ENCODE peak calls at places on chromosomes 6 and 20, in seven cellular contexts. One of them, this sample, is unnamed.

GRCh38 chr6:32982084-32982701 is 13.8 kb downstream of the BRD2 start:
- DNase-seq in GM06990: no peak
- DNase-seq in endothelial cell: no peak
- DNase-seq in astrocyte: no peak
- DNase-seq in foreskin fibroblast: peak; percentile 34
- DNase-seq in mucosa of descending colon: no peak
- DNase-seq in brain microvascular endothelial cell: no peak
- DNase-seq in this sample: no peak

GRCh38 chr6:19608546-19608945 is 228.6 kb upstream of the ID4 start:
- DNase-seq in GM06990: no peak
- DNase-seq in endothelial cell: no peak
- DNase-seq in astrocyte: no peak
- DNase-seq in foreskin fibroblast: no peak
- DNase-seq in mucosa of descending colon: no peak
- DNase-seq in brain microvascular endothelial cell: no peak
- DNase-seq in this sample: no peak

GRCh38 chr6:83853968-83854501 is 875 bp downstream of the RIPPLY2 start:
- DNase-seq in GM06990: peak; percentile 15
- DNase-seq in endothelial cell: no peak
- DNase-seq in astrocyte: no peak
- DNase-seq in foreskin fibroblast: no peak
- DNase-seq in mucosa of descending colon: no peak
- DNase-seq in brain microvascular endothelial cell: no peak
- DNase-seq in this sample: no peak

GRCh38 chr6:170506446-170506845 is 46.7 kb downstream of the PSMB1 start:
- DNase-seq in GM06990: no peak
- DNase-seq in endothelial cell: no peak
- DNase-seq in astrocyte: no peak
- DNase-seq in foreskin fibroblast: no peak
- DNase-seq in mucosa of descending colon: no peak
- DNase-seq in brain microvascular endothelial cell: no peak
- DNase-seq in this sample: no peak

GRCh38 chr6:22717906-22718305 is 148.5 kb downstream of the HDGFL1 start:
- DNase-seq in GM06990: no peak
- DNase-seq in endothelial cell: no peak
- DNase-seq in astrocyte: no peak
- DNase-seq in foreskin fibroblast: no peak
- DNase-seq in mucosa of descending colon: peak; percentile 65
- DNase-seq in brain microvascular endothelial cell: no peak
- DNase-seq in this sample: no peak

GRCh38 chr20:48767269-48767960 is 60.4 kb downstream of the PREX1 start:
- DNase-seq in GM06990: no peak
- DNase-seq in endothelial cell: no peak
- DNase-seq in astrocyte: no peak
- DNase-seq in foreskin fibroblast: no peak
- DNase-seq in mucosa of descending colon: no peak
- DNase-seq in brain microvascular endothelial cell: no peak
- DNase-seq in this sample: no peak

GRCh38 chr20:61780066-61780465 is 285.6 kb downstream of the TAF4 start:
- DNase-seq in GM06990: no peak
- DNase-seq in endothelial cell: no peak
- DNase-seq in astrocyte: no peak
- DNase-seq in foreskin fibroblast: no peak
- DNase-seq in mucosa of descending colon: no peak
- DNase-seq in brain microvascular endothelial cell: no peak
- DNase-seq in this sample: no peak

GRCh38 chr6:81774542-81774941 is 22.1 kb upstream of the TENT5A start:
- DNase-seq in GM06990: no peak
- DNase-seq in endothelial cell: no peak
- DNase-seq in astrocyte: no peak
- DNase-seq in foreskin fibroblast: no peak
- DNase-seq in mucosa of descending colon: peak; percentile 25
- DNase-seq in brain microvascular endothelial cell: no peak
- DNase-seq in this sample: no peak

GRCh38 chr20:62694868-62695267 is 13.8 kb upstream of the NTSR1 start:
- DNase-seq in GM06990: no peak
- DNase-seq in endothelial cell: no peak
- DNase-seq in astrocyte: no peak
- DNase-seq in foreskin fibroblast: no peak
- DNase-seq in mucosa of descending colon: no peak
- DNase-seq in brain microvascular endothelial cell: no peak
- DNase-seq in this sample: no peak

GRCh38 chr6:387293-387694 is 4.3 kb upstream of the IRF4 start:
- DNase-seq in GM06990: no peak
- DNase-seq in endothelial cell: no peak
- DNase-seq in astrocyte: no peak
- DNase-seq in foreskin fibroblast: no peak
- DNase-seq in mucosa of descending colon: no peak
- DNase-seq in brain microvascular endothelial cell: no peak
- DNase-seq in this sample: peak; percentile 22

GRCh38 chr20:43448748-43449535 is 8.8 kb upstream of the SRSF6 start:
- DNase-seq in GM06990: no peak
- DNase-seq in endothelial cell: peak; percentile 47
- DNase-seq in astrocyte: no peak
- DNase-seq in foreskin fibroblast: peak; percentile 21
- DNase-seq in mucosa of descending colon: peak; percentile 59
- DNase-seq in brain microvascular endothelial cell: peak; percentile 41
- DNase-seq in this sample: no peak

GRCh38 chr6:26183237-26183580 is 96.0 kb downstream of the HFE start:
- DNase-seq in GM06990: no peak
- DNase-seq in endothelial cell: no peak
- DNase-seq in astrocyte: no peak
- DNase-seq in foreskin fibroblast: no peak
- DNase-seq in mucosa of descending colon: no peak
- DNase-seq in brain microvascular endothelial cell: no peak
- DNase-seq in this sample: no peak

GRCh38 chr6:22828179-22829062 is 259.1 kb downstream of the HDGFL1 start:
- DNase-seq in GM06990: no peak
- DNase-seq in endothelial cell: peak; percentile 56
- DNase-seq in astrocyte: peak; percentile 99
- DNase-seq in foreskin fibroblast: peak; percentile 89
- DNase-seq in mucosa of descending colon: peak; percentile 24
- DNase-seq in brain microvascular endothelial cell: peak; percentile 97
- DNase-seq in this sample: peak; percentile 86

GRCh38 chr20:47380481-47380880 is 24.0 kb upstream of the ZMYND8 start:
- DNase-seq in GM06990: no peak
- DNase-seq in endothelial cell: no peak
- DNase-seq in astrocyte: peak; percentile 48
- DNase-seq in foreskin fibroblast: no peak
- DNase-seq in mucosa of descending colon: no peak
- DNase-seq in brain microvascular endothelial cell: no peak
- DNase-seq in this sample: no peak

GRCh38 chr6:149166747-149167146 is 150.8 kb upstream of the TAB2 start:
- DNase-seq in GM06990: no peak
- DNase-seq in endothelial cell: no peak
- DNase-seq in astrocyte: no peak
- DNase-seq in foreskin fibroblast: no peak
- DNase-seq in mucosa of descending colon: no peak
- DNase-seq in brain microvascular endothelial cell: no peak
- DNase-seq in this sample: no peak

GRCh38 chr6:35181933-35182612 is 31.7 kb upstream of the SCUBE3 start:
- DNase-seq in GM06990: peak; percentile 20
- DNase-seq in endothelial cell: no peak
- DNase-seq in astrocyte: peak; percentile 66
- DNase-seq in foreskin fibroblast: peak; percentile 86
- DNase-seq in mucosa of descending colon: peak; percentile 48
- DNase-seq in brain microvascular endothelial cell: peak; percentile 84
- DNase-seq in this sample: peak; percentile 77

GRCh38 chr6:167050903-167051302 is 51.7 kb downstream of the CEP43 start:
- DNase-seq in GM06990: no peak
- DNase-seq in endothelial cell: no peak
- DNase-seq in astrocyte: no peak
- DNase-seq in foreskin fibroblast: no peak
- DNase-seq in mucosa of descending colon: no peak
- DNase-seq in brain microvascular endothelial cell: no peak
- DNase-seq in this sample: no peak

GRCh38 chr20:47922280-47922675 is 137.0 kb upstream of the SULF2 start:
- DNase-seq in GM06990: no peak
- DNase-seq in endothelial cell: no peak
- DNase-seq in astrocyte: peak; percentile 66
- DNase-seq in foreskin fibroblast: no peak
- DNase-seq in mucosa of descending colon: no peak
- DNase-seq in brain microvascular endothelial cell: peak; percentile 24
- DNase-seq in this sample: no peak

GRCh38 chr6:158060447-158061360 is 79.0 kb downstream of the SYNJ2 start:
- DNase-seq in GM06990: no peak
- DNase-seq in endothelial cell: peak; percentile 53
- DNase-seq in astrocyte: peak; percentile 96
- DNase-seq in foreskin fibroblast: peak; percentile 95
- DNase-seq in mucosa of descending colon: peak; percentile 83
- DNase-seq in brain microvascular endothelial cell: peak; percentile 89
- DNase-seq in this sample: peak; percentile 98

GRCh38 chr6:168817558-168818159 is 376.7 kb downstream of the SMOC2 start:
- DNase-seq in GM06990: no peak
- DNase-seq in endothelial cell: no peak
- DNase-seq in astrocyte: no peak
- DNase-seq in foreskin fibroblast: no peak
- DNase-seq in mucosa of descending colon: no peak
- DNase-seq in brain microvascular endothelial cell: no peak
- DNase-seq in this sample: no peak

GRCh38 chr6:168819546-168819945 is 378.6 kb downstream of the SMOC2 start:
- DNase-seq in GM06990: no peak
- DNase-seq in endothelial cell: no peak
- DNase-seq in astrocyte: no peak
- DNase-seq in foreskin fibroblast: no peak
- DNase-seq in mucosa of descending colon: no peak
- DNase-seq in brain microvascular endothelial cell: no peak
- DNase-seq in this sample: no peak

DNA sequence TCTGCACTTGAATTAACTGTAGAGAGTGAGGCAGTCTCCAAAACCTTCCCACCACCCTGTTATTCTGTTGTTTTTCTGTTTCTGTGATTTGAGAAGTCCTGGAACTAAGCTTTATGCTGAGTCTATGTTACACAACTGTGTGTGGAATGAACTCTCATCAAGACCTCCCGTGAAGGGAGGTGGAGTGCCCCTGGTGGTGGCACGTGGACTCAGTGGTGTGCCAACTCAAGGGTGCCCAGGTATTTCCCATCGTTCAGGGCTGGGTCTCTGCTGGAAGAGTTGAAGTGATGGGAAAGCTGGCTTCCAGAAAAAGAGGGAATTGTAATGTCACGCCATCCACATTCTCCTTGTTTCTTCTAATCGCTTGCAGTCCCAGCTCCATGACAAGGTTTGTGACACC is 374.2 kb downstream of the SMOC2 start:
- DNase-seq in GM06990: no peak
- DNase-seq in endothelial cell: no peak
- DNase-seq in astrocyte: no peak
- DNase-seq in foreskin fibroblast: no peak
- DNase-seq in mucosa of descending colon: no peak
- DNase-seq in brain microvascular endothelial cell: no peak
- DNase-seq in this sample: no peak
- TF ChIP-seq CTCF in GM06990: no peak
- TF ChIP-seq CTCF in endothelial cell: peak; percentile 38
- TF ChIP-seq CTCF in astrocyte: no peak
- TF ChIP-seq CTCF in foreskin fibroblast: no peak
- TF ChIP-seq CTCF in mucosa of descending colon: no peak
- TF ChIP-seq CTCF in brain microvascular endothelial cell: no peak
- TF ChIP-seq CTCF in this sample: no peak

GRCh38 chr20:23317081-23317480 is 33.5 kb upstream of the NXT1 start:
- DNase-seq in GM06990: no peak
- DNase-seq in endothelial cell: no peak
- DNase-seq in astrocyte: no peak
- DNase-seq in foreskin fibroblast: no peak
- DNase-seq in mucosa of descending colon: no peak
- DNase-seq in brain microvascular endothelial cell: no peak
- DNase-seq in this sample: no peak

GRCh38 chr20:23316626-23317025 is 34.0 kb upstream of the NXT1 start:
- DNase-seq in GM06990: no peak
- DNase-seq in endothelial cell: no peak
- DNase-seq in astrocyte: no peak
- DNase-seq in foreskin fibroblast: no peak
- DNase-seq in mucosa of descending colon: no peak
- DNase-seq in brain microvascular endothelial cell: no peak
- DNase-seq in this sample: no peak

GRCh38 chr20:23325107-23325506 is 25.5 kb upstream of the NXT1 start:
- DNase-seq in GM06990: no peak
- DNase-seq in endothelial cell: no peak
- DNase-seq in astrocyte: no peak
- DNase-seq in foreskin fibroblast: no peak
- DNase-seq in mucosa of descending colon: no peak
- DNase-seq in brain microvascular endothelial cell: no peak
- DNase-seq in this sample: no peak

GRCh38 chr20:23318347-23318746 is 32.2 kb upstream of the NXT1 start:
- DNase-seq in GM06990: no peak
- DNase-seq in endothelial cell: no peak
- DNase-seq in astrocyte: no peak
- DNase-seq in foreskin fibroblast: no peak
- DNase-seq in mucosa of descending colon: no peak
- DNase-seq in brain microvascular endothelial cell: no peak
- DNase-seq in this sample: no peak

DNA sequence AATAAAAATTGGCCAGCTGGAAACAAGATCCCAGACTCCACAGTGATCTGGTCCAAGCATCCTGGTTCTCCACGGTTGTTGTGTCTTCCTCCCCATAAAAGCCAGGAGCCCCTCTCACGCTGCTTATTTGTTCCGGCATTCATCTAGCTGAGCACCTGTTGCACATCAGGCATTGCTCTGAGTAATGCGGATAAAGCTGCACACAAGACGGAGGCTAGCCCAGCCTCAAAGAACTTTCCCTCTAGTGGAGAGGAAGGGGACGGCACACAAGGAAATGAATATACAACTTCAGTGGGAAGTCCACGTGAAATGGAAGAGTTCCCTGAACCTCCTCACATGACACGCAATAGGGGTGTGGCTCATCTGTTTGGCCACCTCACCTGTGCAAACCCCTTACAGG is 30.3 kb upstream of the NXT1 start:
- DNase-seq in GM06990: no peak
- DNase-seq in endothelial cell: no peak
- DNase-seq in astrocyte: no peak
- DNase-seq in foreskin fibroblast: peak; percentile 30
- DNase-seq in mucosa of descending colon: no peak
- DNase-seq in brain microvascular endothelial cell: peak; percentile 25
- DNase-seq in this sample: no peak
- TF ChIP-seq CTCF in GM06990: peak; percentile 35
- TF ChIP-seq CTCF in endothelial cell: peak; percentile 44
- TF ChIP-seq CTCF in astrocyte: peak; percentile 32
- TF ChIP-seq CTCF in foreskin fibroblast: peak; percentile 60
- TF ChIP-seq CTCF in mucosa of descending colon: no peak
- TF ChIP-seq CTCF in brain microvascular endothelial cell: peak; percentile 75
- TF ChIP-seq CTCF in this sample: peak; percentile 71

DNA sequence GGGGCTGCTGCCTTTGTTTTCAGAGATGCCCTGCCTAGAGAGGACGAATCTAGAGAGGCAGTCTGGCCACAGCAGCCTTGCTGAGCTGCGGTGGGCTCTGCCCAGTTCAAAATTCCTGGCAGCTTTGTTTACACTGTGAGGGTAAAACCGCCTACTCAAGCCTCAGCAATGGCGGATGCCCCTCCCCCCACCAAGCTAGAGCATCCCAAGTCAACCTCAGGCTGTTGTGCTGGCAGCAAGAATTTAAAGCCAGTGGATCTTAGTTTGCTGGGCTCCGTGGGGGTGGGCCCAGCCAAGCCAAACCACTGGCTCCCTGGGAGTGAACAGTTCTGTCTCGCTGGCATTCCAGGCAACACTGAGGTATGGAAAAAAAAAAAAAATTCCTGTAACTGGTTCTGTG is 970.9 kb downstream of the TBC1D32 start:
- DNase-seq in GM06990: no peak
- DNase-seq in endothelial cell: no peak
- DNase-seq in astrocyte: peak; percentile 6
- DNase-seq in foreskin fibroblast: no peak
- DNase-seq in mucosa of descending colon: no peak
- DNase-seq in brain microvascular endothelial cell: no peak
- DNase-seq in this sample: no peak
- TF ChIP-seq CTCF in GM06990: no peak
- TF ChIP-seq CTCF in endothelial cell: no peak
- TF ChIP-seq CTCF in astrocyte: no peak
- TF ChIP-seq CTCF in foreskin fibroblast: no peak
- TF ChIP-seq CTCF in mucosa of descending colon: no peak
- TF ChIP-seq CTCF in brain microvascular endothelial cell: no peak
- TF ChIP-seq CTCF in this sample: no peak

GRCh38 chr6:146381486-146381885 is 162.1 kb upstream of the RAB32 start:
- DNase-seq in GM06990: no peak
- DNase-seq in endothelial cell: no peak
- DNase-seq in astrocyte: no peak
- DNase-seq in foreskin fibroblast: no peak
- DNase-seq in mucosa of descending colon: no peak
- DNase-seq in brain microvascular endothelial cell: no peak
- DNase-seq in this sample: no peak
- TF ChIP-seq CTCF in GM06990: peak; percentile 16
- TF ChIP-seq CTCF in endothelial cell: peak; percentile 40
- TF ChIP-seq CTCF in astrocyte: peak; percentile 16
- TF ChIP-seq CTCF in foreskin fibroblast: peak; percentile 11
- TF ChIP-seq CTCF in mucosa of descending colon: no peak
- TF ChIP-seq CTCF in brain microvascular endothelial cell: peak; percentile 49
- TF ChIP-seq CTCF in this sample: peak; percentile 58